ENCODE peak calls at places on chromosomes 12 and 14, in nine cellular contexts. W is Right ventricle myocardium superior, D is epithelial cell of prostate, Z is GM19239, A is RPMI8226, M is HL-60, G is substantia nigra, E is C1 segment of cervical spinal cord, I is GOT3. F is an unnamed sample.
A peak's percentile ranks its signal among the peaks of the same experiment; 100 is the strongest.

GRCh38 chr12:76192416-76192815 is 107.9 kb upstream of the NAP1L1 start:
- DNase-seq in W (no peak), D (no peak), Z (no peak), A (no peak), M (no peak), G (no peak), E (no peak), I (no peak), F (no peak)

GRCh38 chr14:44961151-44961729 is 507 bp downstream of the KLHL28 start:
- DNase-seq in W (peak; percentile 62), D (no peak), Z (no peak), A (peak; percentile 63), M (peak; percentile 76), G (no peak), E (peak; percentile 18), I (no peak), F (peak; percentile 85)

GRCh38 chr12:21054334-21054733 is 76.7 kb upstream of the SLCO1B1 start:
- DNase-seq in W (no peak), D (no peak), Z (no peak), A (no peak), M (no peak), G (no peak), E (no peak), I (no peak), F (no peak)

GRCh38 chr12:80709811-80710726 is 2.6 kb downstream of the MYF6 start:
- DNase-seq in W (no peak), D (no peak), Z (no peak), A (peak; percentile 26), M (no peak), G (no peak), E (no peak), I (no peak), F (no peak)

GRCh38 chr12:86261142-86261541 is 5.0 kb upstream of the MGAT4C start:
- DNase-seq in W (no peak), D (no peak), Z (no peak), A (no peak), M (no peak), G (no peak), E (no peak), I (no peak), F (no peak)

GRCh38 chr12:81859521-81859920 is 100.4 kb upstream of the PPFIA2 start:
- DNase-seq in W (no peak), D (no peak), Z (no peak), A (no peak), M (no peak), G (no peak), E (no peak), I (no peak), F (no peak)

GRCh38 chr12:90013409-90013808 is 304.8 kb upstream of the ATP2B1 start:
- DNase-seq in W (no peak), D (no peak), Z (no peak), A (no peak), M (no peak), G (no peak), E (no peak), I (no peak), F (no peak)

GRCh38 chr14:71905031-71905430 is 27.2 kb upstream of the RGS6 start:
- DNase-seq in W (no peak), D (no peak), Z (no peak), A (no peak), M (no peak), G (no peak), E (no peak), I (no peak), F (no peak)

GRCh38 chr14:76313861-76314260 is 62.1 kb upstream of the ESRRB start:
- DNase-seq in W (no peak), D (no peak), Z (no peak), A (no peak), M (no peak), G (no peak), E (no peak), I (no peak), F (no peak)

GRCh38 chr12:119683413-119683812 is 15.5 kb downstream of the PRKAB1 start:
- DNase-seq in W (no peak), D (no peak), Z (no peak), A (no peak), M (no peak), G (no peak), E (no peak), I (no peak), F (no peak)

GRCh38 chr14:100648474-100649172 is 61.4 kb upstream of the BEGAIN start:
- DNase-seq in W (no peak), D (no peak), Z (no peak), A (no peak), M (no peak), G (no peak), E (no peak), I (no peak), F (no peak)

GRCh38 chr12:53700567-53700966 is 24.7 kb upstream of the ATP5MC2 start:
- DNase-seq in W (no peak), D (no peak), Z (no peak), A (no peak), M (no peak), G (no peak), E (no peak), I (no peak), F (no peak)

GRCh38 chr12:12266389-12266872 is 413 bp downstream of the LRP6 start:
- DNase-seq in W (no peak), D (no peak), Z (peak; percentile 33), A (peak; percentile 14), M (no peak), G (no peak), E (peak; percentile 54), I (no peak), F (no peak)

GRCh38 chr12:48968467-48968866 is 3.1 kb downstream of the WNT10B start:
- DNase-seq in W (no peak), D (no peak), Z (no peak), A (no peak), M (no peak), G (no peak), E (no peak), I (no peak), F (no peak)

GRCh38 chr14:24665440-24665991 is 31.5 kb upstream of the GZMB start:
- DNase-seq in W (no peak), D (no peak), Z (no peak), A (no peak), M (peak; percentile 32), G (no peak), E (no peak), I (no peak), F (no peak)

F was measured in kidney.